ENCODE peak calls at places on chromosomes 13 and 19, in seven cellular contexts. One of them, this sample, is unnamed.

GRCh38 chr19:45154064-45154827 is 6.5 kb downstream of the NKPD1 start:
- DNase-seq in astrocyte of the spinal cord: peak; percentile 85
- DNase-seq in transverse colon: no peak
- DNase-seq in psoas muscle: no peak
- DNase-seq in fibroblast of the aortic adventitia: peak; percentile 83
- DNase-seq in AG04450: no peak
- DNase-seq in astrocyte of the cerebellum: peak; percentile 59
- DNase-seq in this sample: peak; percentile 96

GRCh38 chr19:11942843-11943108 is 17.9 kb downstream of the ZNF700 start:
- DNase-seq in astrocyte of the spinal cord: peak; percentile 22
- DNase-seq in transverse colon: no peak
- DNase-seq in psoas muscle: no peak
- DNase-seq in fibroblast of the aortic adventitia: no peak
- DNase-seq in AG04450: no peak
- DNase-seq in astrocyte of the cerebellum: no peak
- DNase-seq in this sample: peak; percentile 17

GRCh38 chr13:100620792-100621191 is 32.2 kb upstream of the GGACT start:
- DNase-seq in astrocyte of the spinal cord: no peak
- DNase-seq in transverse colon: no peak
- DNase-seq in psoas muscle: no peak
- DNase-seq in fibroblast of the aortic adventitia: no peak
- DNase-seq in AG04450: no peak
- DNase-seq in astrocyte of the cerebellum: no peak
- DNase-seq in this sample: no peak

GRCh38 chr19:22627526-22627925 is 6.6 kb upstream of the ZNF492 start:
- DNase-seq in astrocyte of the spinal cord: no peak
- DNase-seq in transverse colon: no peak
- DNase-seq in psoas muscle: no peak
- DNase-seq in fibroblast of the aortic adventitia: no peak
- DNase-seq in AG04450: no peak
- DNase-seq in astrocyte of the cerebellum: no peak
- DNase-seq in this sample: no peak

GRCh38 chr13:23739597-23739996 is 149.6 kb downstream of the MIPEP start:
- DNase-seq in astrocyte of the spinal cord: no peak
- DNase-seq in transverse colon: no peak
- DNase-seq in psoas muscle: no peak
- DNase-seq in fibroblast of the aortic adventitia: no peak
- DNase-seq in AG04450: no peak
- DNase-seq in astrocyte of the cerebellum: no peak
- DNase-seq in this sample: no peak

GRCh38 chr19:33580645-33581037 is 41.1 kb upstream of the CHST8 start:
- DNase-seq in astrocyte of the spinal cord: no peak
- DNase-seq in transverse colon: no peak
- DNase-seq in psoas muscle: no peak
- DNase-seq in fibroblast of the aortic adventitia: no peak
- DNase-seq in AG04450: no peak
- DNase-seq in astrocyte of the cerebellum: no peak
- DNase-seq in this sample: no peak

GRCh38 chr13:35818577-35819165 is 312.5 kb downstream of the DCLK1 start:
- DNase-seq in astrocyte of the spinal cord: peak; percentile 55
- DNase-seq in transverse colon: no peak
- DNase-seq in psoas muscle: no peak
- DNase-seq in fibroblast of the aortic adventitia: peak; percentile 74
- DNase-seq in AG04450: no peak
- DNase-seq in astrocyte of the cerebellum: peak; percentile 24
- DNase-seq in this sample: peak; percentile 48

GRCh38 chr19:55080121-55080914 is 4.6 kb downstream of the EPS8L1 start:
- DNase-seq in astrocyte of the spinal cord: peak; percentile 51
- DNase-seq in transverse colon: peak; percentile 91
- DNase-seq in psoas muscle: peak; percentile 80
- DNase-seq in fibroblast of the aortic adventitia: peak; percentile 41
- DNase-seq in AG04450: peak; percentile 13
- DNase-seq in astrocyte of the cerebellum: no peak
- DNase-seq in this sample: peak; percentile 63

DNA sequence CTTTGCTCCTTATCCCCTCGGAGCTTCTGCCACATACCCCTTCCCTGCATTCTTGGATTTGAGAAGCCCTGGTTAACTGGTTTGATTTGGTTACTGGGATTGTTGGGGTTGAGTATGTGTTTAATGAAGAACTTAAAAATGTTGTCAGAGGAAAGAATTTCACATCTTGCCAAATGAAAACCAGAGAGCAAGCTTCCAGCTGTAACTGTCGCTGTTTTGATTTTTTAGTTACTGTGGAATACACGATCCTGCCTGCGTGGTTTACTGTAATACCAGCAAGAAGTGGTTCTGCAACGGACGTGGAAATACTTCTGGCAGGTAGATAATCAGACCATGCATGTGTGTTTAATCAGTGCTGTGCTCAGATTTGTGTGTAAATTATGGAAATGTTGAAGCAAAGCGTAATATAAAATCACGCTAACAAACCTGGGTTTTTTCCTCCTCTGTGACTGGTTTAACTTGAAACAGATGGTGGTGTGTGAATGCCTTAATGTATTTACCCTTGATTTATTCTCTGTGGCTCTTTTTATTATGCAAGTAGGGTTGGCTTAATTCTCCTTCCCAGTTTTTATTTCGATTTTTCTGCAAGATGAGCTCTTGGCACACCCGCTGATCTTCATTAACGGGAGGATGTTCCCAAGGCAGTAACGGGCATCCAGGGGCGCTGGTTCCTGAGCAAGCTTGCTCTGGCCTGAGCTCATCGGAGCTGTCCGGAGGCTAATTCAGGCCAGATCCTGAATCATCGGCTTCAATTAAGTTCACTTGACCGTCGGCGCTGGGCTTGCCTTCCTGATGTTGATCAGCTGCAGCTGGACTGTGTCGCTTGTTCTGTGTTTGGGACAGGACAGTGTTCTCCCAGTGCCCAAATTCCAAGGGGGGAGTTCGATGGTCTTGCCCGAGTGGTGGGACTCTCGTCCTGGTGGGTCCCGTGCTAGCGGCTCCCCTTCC is 16.0 kb downstream of the UPF1 start:
- DNase-seq in astrocyte of the spinal cord: no peak
- DNase-seq in transverse colon: no peak
- DNase-seq in psoas muscle: no peak
- DNase-seq in fibroblast of the aortic adventitia: peak; percentile 77
- DNase-seq in AG04450: no peak
- DNase-seq in astrocyte of the cerebellum: no peak
- DNase-seq in this sample: peak; percentile 70
- H3K4me3 ChIP-seq in astrocyte of the spinal cord: no peak overlapping the region
- H3K4me3 ChIP-seq in transverse colon: no peak overlapping the region
- H3K4me3 ChIP-seq in psoas muscle: peak overlapping the region; percentile 15
- H3K4me3 ChIP-seq in fibroblast of the aortic adventitia: peak overlapping the region; percentile 4
- H3K4me3 ChIP-seq in AG04450: no peak overlapping the region
- H3K4me3 ChIP-seq in astrocyte of the cerebellum: no peak overlapping the region
- H3K4me3 ChIP-seq in this sample: no peak overlapping the region

GRCh38 chr19:6020972-6021805 is 43.2 kb upstream of the RANBP3 start:
- DNase-seq in astrocyte of the spinal cord: no peak
- DNase-seq in transverse colon: no peak
- DNase-seq in psoas muscle: peak; percentile 46
- DNase-seq in fibroblast of the aortic adventitia: no peak
- DNase-seq in AG04450: no peak
- DNase-seq in astrocyte of the cerebellum: no peak
- DNase-seq in this sample: no peak

GRCh38 chr19:6022570-6023049 is 44.7 kb upstream of the RANBP3 start:
- DNase-seq in astrocyte of the spinal cord: no peak
- DNase-seq in transverse colon: no peak
- DNase-seq in psoas muscle: no peak
- DNase-seq in fibroblast of the aortic adventitia: no peak
- DNase-seq in AG04450: no peak
- DNase-seq in astrocyte of the cerebellum: no peak
- DNase-seq in this sample: no peak

GRCh38 chr19:6020166-6020967 is 42.4 kb upstream of the RANBP3 start:
- DNase-seq in astrocyte of the spinal cord: no peak
- DNase-seq in transverse colon: no peak
- DNase-seq in psoas muscle: peak; percentile 34
- DNase-seq in fibroblast of the aortic adventitia: no peak
- DNase-seq in AG04450: no peak
- DNase-seq in astrocyte of the cerebellum: no peak
- DNase-seq in this sample: peak; percentile 68

GRCh38 chr19:6023085-6023682 is 45.2 kb upstream of the RANBP3 start:
- DNase-seq in astrocyte of the spinal cord: peak; percentile 36
- DNase-seq in transverse colon: no peak
- DNase-seq in psoas muscle: peak; percentile 53
- DNase-seq in fibroblast of the aortic adventitia: peak; percentile 54
- DNase-seq in AG04450: no peak
- DNase-seq in astrocyte of the cerebellum: no peak
- DNase-seq in this sample: peak; percentile 38

GRCh38 chr19:6021878-6022569 is 44.1 kb upstream of the RANBP3 start:
- DNase-seq in astrocyte of the spinal cord: peak; percentile 68
- DNase-seq in transverse colon: peak; percentile 81
- DNase-seq in psoas muscle: peak; percentile 81
- DNase-seq in fibroblast of the aortic adventitia: peak; percentile 75
- DNase-seq in AG04450: peak; percentile 21
- DNase-seq in astrocyte of the cerebellum: peak; percentile 46
- DNase-seq in this sample: peak; percentile 85
- TF ChIP-seq CTCF in astrocyte of the spinal cord: peak; percentile 75
- TF ChIP-seq CTCF in transverse colon: peak; percentile 84
- TF ChIP-seq CTCF in psoas muscle: peak; percentile 77
- TF ChIP-seq CTCF in fibroblast of the aortic adventitia: peak; percentile 67
- TF ChIP-seq CTCF in AG04450: peak; percentile 60
- TF ChIP-seq CTCF in astrocyte of the cerebellum: peak; percentile 58
- TF ChIP-seq CTCF in this sample: peak; percentile 78

GRCh38 chr19:48741222-48741999 is 1.0 kb upstream of the RASIP1 start:
- DNase-seq in astrocyte of the spinal cord: no peak
- DNase-seq in transverse colon: peak; percentile 59
- DNase-seq in psoas muscle: peak; percentile 76
- DNase-seq in fibroblast of the aortic adventitia: no peak
- DNase-seq in AG04450: no peak
- DNase-seq in astrocyte of the cerebellum: no peak
- DNase-seq in this sample: no peak

GRCh38 chr19:48740705-48741030 is 258 bp upstream of the RASIP1 start:
- DNase-seq in astrocyte of the spinal cord: no peak
- DNase-seq in transverse colon: no peak
- DNase-seq in psoas muscle: no peak
- DNase-seq in fibroblast of the aortic adventitia: no peak
- DNase-seq in AG04450: no peak
- DNase-seq in astrocyte of the cerebellum: no peak
- DNase-seq in this sample: no peak

GRCh38 chr19:48738557-48739399 is 1.6 kb downstream of the RASIP1 start:
- DNase-seq in astrocyte of the spinal cord: peak; percentile 81
- DNase-seq in transverse colon: peak; percentile 97
- DNase-seq in psoas muscle: peak; percentile 96
- DNase-seq in fibroblast of the aortic adventitia: peak; percentile 51
- DNase-seq in AG04450: no peak
- DNase-seq in astrocyte of the cerebellum: peak; percentile 35
- DNase-seq in this sample: peak; percentile 90

GRCh38 chr19:48739400-48739825 is 997 bp downstream of the RASIP1 start:
- DNase-seq in astrocyte of the spinal cord: no peak
- DNase-seq in transverse colon: no peak
- DNase-seq in psoas muscle: no peak
- DNase-seq in fibroblast of the aortic adventitia: no peak
- DNase-seq in AG04450: no peak
- DNase-seq in astrocyte of the cerebellum: no peak
- DNase-seq in this sample: no peak

GRCh38 chr19:48739835-48740704 is at the start of gene RASIP1:
- DNase-seq in astrocyte of the spinal cord: no peak
- DNase-seq in transverse colon: no peak
- DNase-seq in psoas muscle: peak; percentile 75
- DNase-seq in fibroblast of the aortic adventitia: no peak
- DNase-seq in AG04450: no peak
- DNase-seq in astrocyte of the cerebellum: no peak
- DNase-seq in this sample: no peak
- H3K4me3 ChIP-seq in astrocyte of the spinal cord: no peak within 1 kb of the TSS
- H3K4me3 ChIP-seq in transverse colon: peak within 1 kb of the TSS; percentile 38
- H3K4me3 ChIP-seq in psoas muscle: peak within 1 kb of the TSS; percentile 68
- H3K4me3 ChIP-seq in fibroblast of the aortic adventitia: no peak within 1 kb of the TSS
- H3K4me3 ChIP-seq in AG04450: no peak within 1 kb of the TSS
- H3K4me3 ChIP-seq in astrocyte of the cerebellum: peak within 1 kb of the TSS; percentile 32
- H3K4me3 ChIP-seq in this sample: no peak within 1 kb of the TSS

GRCh38 chr19:40457953-40458596 is 7.5 kb downstream of the BLVRB start:
- DNase-seq in astrocyte of the spinal cord: no peak
- DNase-seq in transverse colon: no peak
- DNase-seq in psoas muscle: no peak
- DNase-seq in fibroblast of the aortic adventitia: no peak
- DNase-seq in AG04450: no peak
- DNase-seq in astrocyte of the cerebellum: no peak
- DNase-seq in this sample: no peak
- TF ChIP-seq CTCF in astrocyte of the spinal cord: no peak
- TF ChIP-seq CTCF in transverse colon: no peak
- TF ChIP-seq CTCF in psoas muscle: no peak
- TF ChIP-seq CTCF in fibroblast of the aortic adventitia: no peak
- TF ChIP-seq CTCF in AG04450: no peak
- TF ChIP-seq CTCF in astrocyte of the cerebellum: no peak
- TF ChIP-seq CTCF in this sample: no peak

GRCh38 chr13:114113961-114114360 is 18.5 kb downstream of the RASA3 start:
- DNase-seq in astrocyte of the spinal cord: no peak
- DNase-seq in transverse colon: no peak
- DNase-seq in psoas muscle: no peak
- DNase-seq in fibroblast of the aortic adventitia: no peak
- DNase-seq in AG04450: no peak
- DNase-seq in astrocyte of the cerebellum: no peak
- DNase-seq in this sample: no peak

GRCh38 chr13:114118086-114118762 is 14.2 kb downstream of the RASA3 start:
- DNase-seq in astrocyte of the spinal cord: no peak
- DNase-seq in transverse colon: no peak
- DNase-seq in psoas muscle: peak; percentile 20
- DNase-seq in fibroblast of the aortic adventitia: no peak
- DNase-seq in AG04450: no peak
- DNase-seq in astrocyte of the cerebellum: no peak
- DNase-seq in this sample: no peak

GRCh38 chr13:114115191-114115671 is 17.2 kb downstream of the RASA3 start:
- DNase-seq in astrocyte of the spinal cord: peak; percentile 76
- DNase-seq in transverse colon: peak; percentile 81
- DNase-seq in psoas muscle: peak; percentile 77
- DNase-seq in fibroblast of the aortic adventitia: peak; percentile 78
- DNase-seq in AG04450: peak; percentile 41
- DNase-seq in astrocyte of the cerebellum: no peak
- DNase-seq in this sample: peak; percentile 95

GRCh38 chr13:114116734-114117133 is 15.7 kb downstream of the RASA3 start:
- DNase-seq in astrocyte of the spinal cord: no peak
- DNase-seq in transverse colon: no peak
- DNase-seq in psoas muscle: no peak
- DNase-seq in fibroblast of the aortic adventitia: no peak
- DNase-seq in AG04450: no peak
- DNase-seq in astrocyte of the cerebellum: no peak
- DNase-seq in this sample: no peak

DNA sequence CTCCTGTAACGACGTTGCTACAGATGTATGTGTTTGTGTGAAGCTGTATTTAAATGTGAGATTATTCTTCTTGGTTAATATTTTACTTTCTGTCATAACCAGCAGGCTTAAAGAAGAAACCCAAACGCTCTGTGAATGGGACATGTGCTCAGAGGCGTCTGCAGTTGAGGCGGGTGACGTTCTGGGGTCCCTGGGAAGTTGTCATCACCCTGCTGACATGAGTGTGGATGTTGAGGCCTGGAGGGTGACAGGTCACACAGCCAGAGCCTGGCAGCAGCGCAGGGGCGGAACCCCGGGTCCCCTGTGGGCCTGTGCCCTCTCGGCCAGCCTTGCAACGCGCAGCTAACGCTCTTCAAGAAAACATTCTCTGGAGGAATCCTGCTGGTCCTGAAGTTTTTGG is 16.6 kb downstream of the RASA3 start:
- DNase-seq in astrocyte of the spinal cord: no peak
- DNase-seq in transverse colon: peak; percentile 7
- DNase-seq in psoas muscle: no peak
- DNase-seq in fibroblast of the aortic adventitia: no peak
- DNase-seq in AG04450: no peak
- DNase-seq in astrocyte of the cerebellum: no peak
- DNase-seq in this sample: no peak
- H3K4me3 ChIP-seq in astrocyte of the spinal cord: no peak overlapping the region
- H3K4me3 ChIP-seq in transverse colon: no peak overlapping the region
- H3K4me3 ChIP-seq in psoas muscle: no peak overlapping the region
- H3K4me3 ChIP-seq in fibroblast of the aortic adventitia: no peak overlapping the region
- H3K4me3 ChIP-seq in AG04450: no peak overlapping the region
- H3K4me3 ChIP-seq in astrocyte of the cerebellum: no peak overlapping the region
- H3K4me3 ChIP-seq in this sample: no peak overlapping the region